ENCODE peak calls at places on chromosomes 7 and 10, in ten cellular contexts. N is RWPE2, U is astrocyte, H is PC-3, Y is IMR-90, J is tibial artery, Z is right lobe of liver, L is ascending aorta, T is heart right ventricle, G is adrenal gland. O is an unnamed sample. For H3K4me1 and H3K27me3, the result is how much of the 10 kb centered on the place peaks cover.

GRCh38 chr7:152512711-152513110 is 76.9 kb upstream of the KMT2C start:
- DNase-seq in N (no peak), U (no peak), H (peak), Y (no peak), J (no peak), Z (no peak), L (no peak), T (no peak), G (no peak), O (no peak)

GRCh38 chr7:116173051-116174028 is 37.0 kb upstream of the TES start:
- DNase-seq in N (no peak), U (peak), H (peak), Y (peak), J (no peak), Z (no peak), L (no peak), T (no peak), G (no peak), O (no peak)

GRCh38 chr10:97640868-97641811 is 669 bp downstream of the PI4K2A start:
- DNase-seq in N (no peak), U (peak), H (no peak), Y (peak), J (peak), Z (peak), L (no peak), T (peak), G (peak), O (no peak)

GRCh38 chr10:97532935-97533671 is 34.4 kb downstream of the UBTD1 start:
- DNase-seq in N (no peak), U (no peak), H (no peak), Y (peak), J (no peak), Z (no peak), L (no peak), T (no peak), G (no peak), O (peak)

GRCh38 chr7:110432061-110432553 is 658.8 kb upstream of the LRRN3 start:
- DNase-seq in N (no peak), U (no peak), H (no peak), Y (no peak), J (no peak), Z (no peak), L (no peak), T (no peak), G (no peak), O (no peak)

GRCh38 chr10:120557296-120557810 is 100.3 kb downstream of the PLPP4 start:
- DNase-seq in N (no peak), U (no peak), H (no peak), Y (no peak), J (no peak), Z (no peak), L (no peak), T (no peak), G (no peak), O (no peak)

GRCh38 chr7:134083766-134084487 is 43.2 kb upstream of the LRGUK start:
- DNase-seq in N (no peak), U (peak), H (peak), Y (peak), J (no peak), Z (no peak), L (no peak), T (no peak), G (peak), O (no peak)

GRCh38 chr10:3668276-3668960 is 116.6 kb downstream of the KLF6 start:
- DNase-seq in N (peak), U (peak), H (no peak), Y (peak), J (peak), Z (peak), L (no peak), T (no peak), G (no peak), O (no peak)

GRCh38 chr7:44881610-44882009 is 3.7 kb downstream of the PURB start:
- DNase-seq in N (no peak), U (peak), H (peak), Y (peak), J (no peak), Z (no peak), L (no peak), T (no peak), G (no peak), O (no peak)

GRCh38 chr7:107047902-107048782 is 3.6 kb downstream of the PRKAR2B start:
- DNase-seq in N (no peak), U (peak), H (peak), Y (peak), J (no peak), Z (no peak), L (no peak), T (no peak), G (no peak), O (no peak)

GRCh38 chr10:97023401-97024180 is 162.2 kb downstream of the SLIT1 start:
- DNase-seq in N (no peak), U (peak), H (no peak), Y (no peak), J (no peak), Z (no peak), L (no peak), T (no peak), G (peak), O (no peak)

GRCh38 chr7:117401293-117402002 is 25.8 kb downstream of the ASZ1 start:
- DNase-seq in N (no peak), U (no peak), H (peak), Y (peak), J (no peak), Z (no peak), L (no peak), T (no peak), G (no peak), O (no peak)

GRCh38 chr10:86747796-86748581 is 8.4 kb upstream of the BMPR1A start:
- DNase-seq in N (no peak), U (no peak), H (peak), Y (peak), J (no peak), Z (no peak), L (no peak), T (no peak), G (no peak), O (no peak)

GRCh38 chr10:130021373-130021950 is 57.4 kb upstream of the EBF3 start:
- DNase-seq in N (no peak), U (peak), H (peak), Y (peak), J (no peak), Z (no peak), L (no peak), T (no peak), G (no peak), O (no peak)

GRCh38 chr7:42914009-42914725 is 2.3 kb upstream of the C7orf25 start:
- DNase-seq in N (no peak), U (peak), H (no peak), Y (peak), J (no peak), Z (no peak), L (no peak), T (no peak), G (no peak), O (no peak)

GRCh38 chr7:92635538-92635937 is 45.3 kb upstream of the FAM133B start:
- DNase-seq in N (no peak), U (no peak), H (no peak), Y (no peak), J (no peak), Z (no peak), L (no peak), T (no peak), G (no peak), O (no peak)

GRCh38 chr7:24229481-24230226 is 54.3 kb upstream of the NPY start:
- DNase-seq in N (no peak), U (no peak), H (no peak), Y (no peak), J (no peak), Z (no peak), L (no peak), T (no peak), G (no peak), O (no peak)

GRCh38 chr10:6204341-6205191 is 1.8 kb downstream of the PFKFB3 start:
- DNase-seq in N (peak), U (peak), H (peak), Y (peak), J (peak), Z (peak), L (peak), T (peak), G (peak), O (peak)

GRCh38 chr10:49115796-49116508 is 630 bp upstream of the VSTM4 start:
- DNase-seq in N (no peak), U (no peak), H (no peak), Y (no peak), J (no peak), Z (no peak), L (no peak), T (no peak), G (no peak), O (no peak)

GRCh38 chr7:12423355-12423994 is 19.8 kb upstream of the VWDE start:
- DNase-seq in N (no peak), U (peak), H (peak), Y (peak), J (no peak), Z (no peak), L (no peak), T (no peak), G (no peak), O (no peak)

GRCh38 chr7:41316410-41316809 is 386.5 kb downstream of the INHBA start:
- DNase-seq in N (no peak), U (peak), H (no peak), Y (peak), J (no peak), Z (peak), L (no peak), T (no peak), G (no peak), O (no peak)

GRCh38 chr7:113918946-113919345 is at the start of gene PPP1R3A:
- DNase-seq in N (no peak), U (no peak), H (no peak), Y (peak), J (no peak), Z (no peak), L (no peak), T (no peak), G (no peak), O (no peak)

GRCh38 chr10:32149257-32149955 is 93.2 kb upstream of the KIF5B start:
- DNase-seq in N (no peak), U (peak), H (peak), Y (peak), J (peak), Z (no peak), L (peak), T (no peak), G (peak), O (peak)

GRCh38 chr7:85114342-85114741 is 72.5 kb downstream of the SEMA3D start:
- DNase-seq in N (no peak), U (no peak), H (peak), Y (no peak), J (no peak), Z (no peak), L (no peak), T (no peak), G (no peak), O (no peak)

GRCh38 chr7:84017653-84018052 is 176.9 kb downstream of the SEMA3A start:
- DNase-seq in N (no peak), U (peak), H (no peak), Y (no peak), J (no peak), Z (no peak), L (no peak), T (no peak), G (no peak), O (no peak)

GRCh38 chr7:2471396-2471795 is 4.8 kb downstream of the GRIFIN start:
- DNase-seq in N (peak), U (no peak), H (no peak), Y (peak), J (no peak), Z (no peak), L (no peak), T (peak), G (peak), O (no peak)

GRCh38 chr10:26520575-26520974 is 82.4 kb downstream of the APBB1IP start:
- DNase-seq in N (no peak), U (no peak), H (no peak), Y (no peak), J (no peak), Z (no peak), L (no peak), T (no peak), G (no peak), O (no peak)

GRCh38 chr7:16062269-16062668 is 359.1 kb downstream of the CRPPA start:
- DNase-seq in N (no peak), U (peak), H (peak), Y (peak), J (no peak), Z (no peak), L (no peak), T (no peak), G (no peak), O (no peak)

GRCh38 chr7:96596120-96596826 is 113.4 kb downstream of the SEM1 start:
- DNase-seq in N (no peak), U (no peak), H (peak), Y (no peak), J (no peak), Z (no peak), L (no peak), T (no peak), G (no peak), O (no peak)

GRCh38 chr10:5526691-5527331 is 2.0 kb downstream of the CALML3 start:
- DNase-seq in N (no peak), U (no peak), H (no peak), Y (no peak), J (peak), Z (no peak), L (no peak), T (no peak), G (no peak), O (no peak)

GRCh38 chr7:106775552-106775936 is 89.5 kb upstream of the PIK3CG start:
- DNase-seq in N (no peak), U (peak), H (peak), Y (peak), J (no peak), Z (no peak), L (no peak), T (no peak), G (peak), O (no peak)

GRCh38 chr7:46071076-46071475 is 150.0 kb upstream of the IGFBP3 start:
- DNase-seq in N (no peak), U (peak), H (no peak), Y (no peak), J (no peak), Z (no peak), L (no peak), T (no peak), G (no peak), O (no peak)

GRCh38 chr7:117582219-117582704 is 102.4 kb downstream of the CFTR start:
- DNase-seq in N (no peak), U (peak), H (peak), Y (peak), J (peak), Z (peak), L (no peak), T (peak), G (peak), O (peak)

GRCh38 chr7:137772221-137772620 is 74.6 kb downstream of the DGKI start:
- DNase-seq in N (no peak), U (peak), H (no peak), Y (peak), J (no peak), Z (no peak), L (no peak), T (no peak), G (no peak), O (no peak)

GRCh38 chr7:47572939-47573757 is 8.8 kb downstream of the TNS3 start:
- DNase-seq in N (no peak), U (no peak), H (no peak), Y (no peak), J (no peak), Z (peak), L (no peak), T (no peak), G (no peak), O (no peak)

GRCh38 chr10:986881-987634 is 1.2 kb upstream of the GTPBP4 start:
- DNase-seq in N (no peak), U (peak), H (peak), Y (peak), J (no peak), Z (no peak), L (no peak), T (no peak), G (no peak), O (no peak)

GRCh38 chr10:19918800-19919199 is 102.6 kb downstream of the PLXDC2 start:
- DNase-seq in N (no peak), U (peak), H (peak), Y (peak), J (no peak), Z (no peak), L (no peak), T (no peak), G (no peak), O (no peak)

GRCh38 chr10:28367865-28368541 is 65.1 kb upstream of the MPP7 start:
- DNase-seq in N (no peak), U (no peak), H (no peak), Y (no peak), J (peak), Z (no peak), L (no peak), T (no peak), G (no peak), O (no peak)

GRCh38 chr10:79106251-79106650 is 37.5 kb downstream of the ZMIZ1 start:
- DNase-seq in N (no peak), U (no peak), H (no peak), Y (no peak), J (no peak), Z (no peak), L (no peak), T (no peak), G (no peak), O (no peak)

GRCh38 chr10:79105164-79105739 is 36.5 kb downstream of the ZMIZ1 start:
- DNase-seq in N (no peak), U (no peak), H (peak), Y (no peak), J (no peak), Z (no peak), L (no peak), T (no peak), G (peak), O (no peak)

GRCh38 chr10:79104264-79104954 is 35.6 kb downstream of the ZMIZ1 start:
- DNase-seq in N (no peak), U (peak), H (peak), Y (peak), J (peak), Z (peak), L (no peak), T (peak), G (peak), O (peak)

GRCh38 chr10:79106651-79107050 is 37.9 kb downstream of the ZMIZ1 start:
- DNase-seq in N (no peak), U (no peak), H (no peak), Y (no peak), J (no peak), Z (no peak), L (no peak), T (no peak), G (no peak), O (no peak)

DNA sequence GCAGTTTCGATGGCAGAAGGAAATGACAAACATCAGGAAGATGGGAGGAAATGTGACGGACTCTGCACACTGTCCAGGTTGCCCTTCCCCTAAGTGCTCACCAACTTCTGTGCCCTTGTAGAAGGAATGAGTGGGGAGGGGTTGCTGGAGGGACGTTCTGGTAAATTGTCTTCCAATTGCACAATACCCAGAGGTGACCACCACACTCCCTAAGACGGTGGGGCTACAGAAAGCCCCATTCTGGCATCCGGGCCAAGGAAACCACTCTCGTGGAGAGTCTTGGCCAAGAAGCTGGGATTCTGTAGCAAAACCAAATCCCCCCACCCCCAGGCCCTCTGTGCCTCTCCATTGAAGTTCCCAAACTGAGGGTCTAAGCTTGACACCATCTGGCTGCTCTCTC is 37.1 kb downstream of the ZMIZ1 start:
- DNase-seq in N (no peak), U (no peak), H (no peak), Y (no peak), J (no peak), Z (no peak), L (no peak), T (no peak), G (no peak), O (no peak)
- H3K4me1 ChIP-seq in N (under half), U (half or more), H (under half), Y (under half), J (half or more), Z (under half), L (under half), T (half or more), G (half or more), O (half or more)

GRCh38 chr7:32089678-32090077 is 19.5 kb upstream of the PDE1C start:
- DNase-seq in N (no peak), U (no peak), H (no peak), Y (no peak), J (no peak), Z (no peak), L (no peak), T (no peak), G (no peak), O (no peak)
- H3K27me3 ChIP-seq in N (under half), U (under half), H (under half), Y (under half), J (under half), Z (under half), L (under half), T (under half), G (under half), O (under half)

DNA sequence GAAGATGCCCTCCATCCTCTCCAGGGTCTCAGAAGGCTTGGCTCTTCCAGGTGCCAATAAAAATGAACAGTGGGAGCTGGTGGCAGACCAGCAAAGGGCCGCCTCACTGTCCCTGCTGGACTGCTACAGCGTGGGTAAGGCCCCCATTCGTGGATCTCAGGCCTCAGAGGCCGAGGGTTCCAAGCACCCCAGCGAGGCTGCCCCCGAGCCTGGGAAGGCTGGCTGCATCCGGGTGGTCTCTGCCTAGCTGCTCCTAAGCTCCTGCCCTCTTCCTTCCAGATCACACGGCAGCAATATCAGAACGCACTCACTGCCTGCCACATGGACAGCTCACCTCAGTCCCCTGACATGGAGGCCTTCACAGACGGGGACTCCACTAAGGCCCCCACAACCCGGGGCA is 42.9 kb downstream of the GOT1 start:
- DNase-seq in N (no peak), U (no peak), H (no peak), Y (no peak), J (no peak), Z (no peak), L (no peak), T (no peak), G (no peak), O (no peak)
- TF ChIP-seq CTCF in N (no peak), U (no peak), H (no peak), Y (no peak), J (no peak), Z (no peak), L (no peak), T (no peak), G (no peak), O (no peak)

GRCh38 chr10:14581553-14581952 is 193.1 kb downstream of the FAM107B start:
- DNase-seq in N (no peak), U (no peak), H (no peak), Y (no peak), J (no peak), Z (no peak), L (no peak), T (no peak), G (no peak), O (no peak)

GRCh38 chr10:14585287-14586193 is 189.2 kb downstream of the FAM107B start:
- DNase-seq in N (no peak), U (no peak), H (peak), Y (no peak), J (no peak), Z (no peak), L (no peak), T (no peak), G (no peak), O (no peak)

GRCh38 chr10:14583967-14584366 is 190.7 kb downstream of the FAM107B start:
- DNase-seq in N (no peak), U (no peak), H (no peak), Y (no peak), J (no peak), Z (no peak), L (no peak), T (no peak), G (no peak), O (no peak)

GRCh38 chr10:14584643-14585042 is 190.1 kb downstream of the FAM107B start:
- DNase-seq in N (no peak), U (no peak), H (no peak), Y (no peak), J (no peak), Z (no peak), L (no peak), T (no peak), G (no peak), O (no peak)

DNA sequence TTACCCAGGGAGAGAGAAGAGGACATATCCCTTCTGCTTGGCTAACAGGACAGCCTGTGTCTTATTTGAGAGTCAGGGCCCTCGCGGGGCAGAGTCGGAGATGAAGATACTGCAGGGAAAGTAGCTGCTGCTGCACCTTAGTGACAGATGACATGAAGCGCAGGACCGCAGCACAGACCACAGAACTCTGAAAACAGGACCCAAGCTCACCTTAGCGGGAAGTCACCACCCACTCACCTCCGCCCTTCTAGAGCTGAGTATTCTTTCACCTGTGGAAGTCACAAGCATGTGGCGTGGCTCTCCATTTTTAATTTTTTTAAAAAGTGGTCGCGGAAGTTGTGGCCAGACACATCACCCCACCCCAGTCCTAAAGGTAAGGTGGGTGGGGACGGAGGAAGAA is 191.4 kb downstream of the FAM107B start:
- DNase-seq in N (no peak), U (no peak), H (no peak), Y (no peak), J (no peak), Z (no peak), L (no peak), T (no peak), G (no peak), O (no peak)
- H3K4me1 ChIP-seq in N (under half), U (under half), H (under half), Y (under half), J (under half), Z (under half), L (under half), T (under half), G (under half), O (under half)

GRCh38 chr7:156152380-156152779 is 340.1 kb upstream of the SHH start:
- DNase-seq in N (no peak), U (no peak), H (peak), Y (no peak), J (no peak), Z (no peak), L (no peak), T (no peak), G (peak), O (no peak)
- H3K27me3 ChIP-seq in N (under half), U (under half), H (under half), Y (under half), J (under half), Z (under half), L (under half), T (under half), G (under half), O (under half)